ENCODE peak calls at places on chromosomes 16 and 17, in four cellular contexts. One of them, this sample, is unnamed.

GRCh38 chr17:15498107-15498506 is 30.7 kb upstream of the CDRT4 start:
- DNase-seq in head of caudate nucleus: peak; percentile 52
- DNase-seq in fibroblast of villous mesenchyme: no peak
- DNase-seq in stimulated activated naive CD4-positive, alpha-beta T cell: no peak
- DNase-seq in this sample: no peak

GRCh38 chr17:82985973-82986372 is 93.4 kb upstream of the METRNL start:
- DNase-seq in stimulated activated naive CD4-positive, alpha-beta T cell: peak; percentile 55
- DNase-seq in fibroblast of villous mesenchyme: peak; percentile 68
- DNase-seq in head of caudate nucleus: no peak
- DNase-seq in this sample: no peak

GRCh38 chr16:12027091-12027490 is 50.6 kb downstream of the SNX29 start:
- DNase-seq in fibroblast of villous mesenchyme: no peak
- DNase-seq in head of caudate nucleus: no peak
- DNase-seq in stimulated activated naive CD4-positive, alpha-beta T cell: no peak
- DNase-seq in this sample: no peak

GRCh38 chr16:79372504-79373184 is 227.9 kb downstream of the MAF start:
- DNase-seq in stimulated activated naive CD4-positive, alpha-beta T cell: no peak
- DNase-seq in head of caudate nucleus: no peak
- DNase-seq in fibroblast of villous mesenchyme: peak; percentile 51
- DNase-seq in this sample: no peak

GRCh38 chr17:38867179-38867994 is 2.5 kb upstream of the LASP1 start:
- DNase-seq in fibroblast of villous mesenchyme: peak; percentile 74
- DNase-seq in stimulated activated naive CD4-positive, alpha-beta T cell: peak; percentile 51
- DNase-seq in head of caudate nucleus: peak; percentile 73
- DNase-seq in this sample: peak; percentile 48

GRCh38 chr16:19884611-19885455 is at the start of gene GPRC5B:
- DNase-seq in fibroblast of villous mesenchyme: peak; percentile 42
- DNase-seq in stimulated activated naive CD4-positive, alpha-beta T cell: peak; percentile 50
- DNase-seq in head of caudate nucleus: peak; percentile 71
- DNase-seq in this sample: peak; percentile 33

GRCh38 chr16:69925311-69925710 is 25.8 kb upstream of the CLEC18A start:
- DNase-seq in fibroblast of villous mesenchyme: no peak
- DNase-seq in stimulated activated naive CD4-positive, alpha-beta T cell: no peak
- DNase-seq in head of caudate nucleus: no peak
- DNase-seq in this sample: no peak

GRCh38 chr16:1761751-1762150 is 9.6 kb downstream of the NME3 start:
- DNase-seq in head of caudate nucleus: no peak
- DNase-seq in fibroblast of villous mesenchyme: no peak
- DNase-seq in stimulated activated naive CD4-positive, alpha-beta T cell: no peak
- DNase-seq in this sample: no peak

GRCh38 chr16:72561-73537 is at the start of gene RHBDF1:
- DNase-seq in stimulated activated naive CD4-positive, alpha-beta T cell: no peak
- DNase-seq in head of caudate nucleus: peak; percentile 37
- DNase-seq in fibroblast of villous mesenchyme: peak; percentile 62
- DNase-seq in this sample: no peak

GRCh38 chr16:87344931-87345631 is 27.9 kb upstream of the C16orf95 start:
- DNase-seq in stimulated activated naive CD4-positive, alpha-beta T cell: peak; percentile 45
- DNase-seq in head of caudate nucleus: no peak
- DNase-seq in fibroblast of villous mesenchyme: peak; percentile 56
- DNase-seq in this sample: no peak

GRCh38 chr16:3171181-3171854 is 16.7 kb upstream of the OR1F1 start:
- DNase-seq in head of caudate nucleus: no peak
- DNase-seq in fibroblast of villous mesenchyme: no peak
- DNase-seq in stimulated activated naive CD4-positive, alpha-beta T cell: no peak
- DNase-seq in this sample: no peak

GRCh38 chr17:77110006-77110374 is 30.8 kb upstream of the SEC14L1 start:
- DNase-seq in fibroblast of villous mesenchyme: peak; percentile 46
- DNase-seq in head of caudate nucleus: no peak
- DNase-seq in stimulated activated naive CD4-positive, alpha-beta T cell: no peak
- DNase-seq in this sample: no peak

GRCh38 chr17:47279062-47279801 is 25.6 kb downstream of the ITGB3 start:
- DNase-seq in fibroblast of villous mesenchyme: peak; percentile 99
- DNase-seq in head of caudate nucleus: no peak
- DNase-seq in stimulated activated naive CD4-positive, alpha-beta T cell: no peak
- DNase-seq in this sample: peak; percentile 43